ENCODE peak calls at places on chromosomes 4 and X, in nine cellular contexts. Q is cardiac fibroblast; H is central memory CD8-positive, alpha-beta T cell; D is EL; C is Caki2; J is body of pancreas; G is stomach; R is neural progenitor cell; N is endothelial cell. S is an unnamed sample.

GRCh38 chrX:52852110-52852872 is 15.6 kb downstream of the XAGE3 start:
- DNase-seq in N (no peak), G (no peak), R (no peak), H (no peak), D (peak; percentile 59), C (no peak), Q (peak; percentile 21), J (no peak), S (no peak)

GRCh38 chr4:23171971-23172370 is 479.2 kb downstream of the GBA3 start:
- DNase-seq in R (no peak), G (no peak), H (no peak), Q (no peak), J (no peak), C (no peak), D (peak; percentile 45), N (no peak), S (no peak)

GRCh38 chr4:172099376-172099775 is 286.2 kb downstream of the GALNTL6 start:
- DNase-seq in G (no peak), J (no peak), N (no peak), R (no peak), D (no peak), H (no peak), Q (no peak), C (no peak), S (no peak)

GRCh38 chr4:148259841-148260240 is 182.4 kb downstream of the NR3C2 start:
- DNase-seq in C (no peak), H (no peak), N (no peak), R (no peak), G (no peak), J (no peak), D (no peak), Q (no peak), S (no peak)

GRCh38 chr4:71729856-71730255 is 54.0 kb downstream of the GC start:
- DNase-seq in R (no peak), C (no peak), H (no peak), D (no peak), Q (no peak), N (no peak), G (no peak), J (no peak), S (no peak)

GRCh38 chr4:13285336-13285735 is 198.8 kb downstream of the RAB28 start:
- DNase-seq in R (no peak), G (no peak), Q (peak; percentile 48), J (no peak), C (no peak), N (no peak), H (no peak), D (peak; percentile 15), S (no peak)

GRCh38 chr4:110959041-110959643 is 336.3 kb upstream of the PITX2 start:
- DNase-seq in J (no peak), N (no peak), D (peak; percentile 29), G (no peak), Q (peak; percentile 40), R (no peak), H (no peak), C (peak; percentile 12), S (no peak)

GRCh38 chrX:49876750-49877149 is 2.5 kb upstream of the USP27X start:
- DNase-seq in J (peak; percentile 20), D (peak; percentile 12), H (no peak), R (peak; percentile 31), Q (peak; percentile 40), G (no peak), N (peak; percentile 17), C (peak; percentile 26), S (no peak)

GRCh38 chr4:87896020-87896621 is 63.4 kb downstream of the MEPE start:
- DNase-seq in Q (peak; percentile 88), D (peak; percentile 89), J (no peak), N (no peak), H (no peak), R (no peak), C (peak; percentile 77), G (no peak), S (peak; percentile 30)

GRCh38 chrX:100070334-100070849 is 339.7 kb downstream of the PCDH19 start:
- DNase-seq in N (no peak), J (no peak), D (no peak), H (no peak), Q (no peak), G (no peak), R (peak; percentile 27), C (no peak), S (no peak)

GRCh38 chrX:40539214-40540142 is 41.3 kb upstream of the ATP6AP2 start:
- DNase-seq in G (no peak), N (peak; percentile 25), J (no peak), C (no peak), D (peak; percentile 60), H (peak; percentile 34), Q (peak; percentile 71), R (peak; percentile 44), S (peak; percentile 64)

GRCh38 chrX:2502120-2502667 is 1.4 kb upstream of the DHRSX start:
- DNase-seq in C (no peak), H (no peak), R (no peak), Q (no peak), J (no peak), N (no peak), D (no peak), G (peak; percentile 22), S (no peak)

GRCh38 chr4:64539234-64539849 is 130.1 kb upstream of the TECRL start:
- DNase-seq in N (peak; percentile 64), J (peak; percentile 62), G (peak; percentile 31), R (peak; percentile 68), Q (peak; percentile 74), D (peak; percentile 40), C (peak; percentile 7), H (no peak), S (peak; percentile 20)

GRCh38 chr4:141121768-141122415 is 11.4 kb downstream of the RNF150 start:
- DNase-seq in H (no peak), G (no peak), J (no peak), C (no peak), N (no peak), R (no peak), D (no peak), Q (no peak), S (no peak)

GRCh38 chr4:21893136-21893535 is 55.4 kb downstream of the KCNIP4 start:
- DNase-seq in H (no peak), Q (no peak), C (no peak), G (no peak), N (no peak), D (no peak), R (no peak), J (no peak), S (no peak)

GRCh38 chrX:153638041-153638371 is 9.0 kb upstream of the DUSP9 start:
- DNase-seq in C (no peak), G (no peak), D (no peak), J (no peak), Q (no peak), N (no peak), H (no peak), R (no peak), S (no peak)

GRCh38 chr4:3449574-3450534 is 8.1 kb downstream of the HGFAC start:
- DNase-seq in J (no peak), R (no peak), N (no peak), H (no peak), D (no peak), G (no peak), Q (no peak), C (no peak), S (no peak)

GRCh38 chr4:165426331-165426730 is 47.5 kb downstream of the CPE start:
- DNase-seq in D (no peak), J (no peak), R (no peak), Q (no peak), N (no peak), H (no peak), C (no peak), G (no peak), S (no peak)

GRCh38 chrX:53000447-53001208 is 42.3 kb upstream of the FAM156A start:
- DNase-seq in N (no peak), H (no peak), J (no peak), R (no peak), Q (peak; percentile 46), D (no peak), C (no peak), G (no peak), S (no peak)